ENCODE peak calls at places on chromosomes 13 and 19, in six cellular contexts. One of them, this sample, is unnamed.

GRCh38 chr19:40745402-40745780 is 4.9 kb downstream of the ACTMAP start:
- DNase-seq in keratinocyte: no peak
- DNase-seq in EL: peak; percentile 72
- DNase-seq in astrocyte of the hippocampus: peak; percentile 51
- DNase-seq in activated gamma-delta T cell treated with anti-CD3 and anti-CD28 coated beads, Interleukin-2, amount 50 U/mL, for 16 hours: no peak
- DNase-seq in fibroblast of mammary gland: peak; percentile 51
- DNase-seq in this sample: peak; percentile 77

GRCh38 chr19:11479470-11480080 is 1.3 kb downstream of the ELAVL3 start:
- DNase-seq in astrocyte of the hippocampus: peak; percentile 48
- DNase-seq in EL: no peak
- DNase-seq in fibroblast of mammary gland: peak; percentile 30
- DNase-seq in keratinocyte: no peak
- DNase-seq in activated gamma-delta T cell treated with anti-CD3 and anti-CD28 coated beads, Interleukin-2, amount 50 U/mL, for 16 hours: no peak
- DNase-seq in this sample: no peak

GRCh38 chr13:109577191-109577700 is 209.1 kb downstream of the IRS2 start:
- DNase-seq in astrocyte of the hippocampus: no peak
- DNase-seq in activated gamma-delta T cell treated with anti-CD3 and anti-CD28 coated beads, Interleukin-2, amount 50 U/mL, for 16 hours: no peak
- DNase-seq in EL: no peak
- DNase-seq in fibroblast of mammary gland: no peak
- DNase-seq in keratinocyte: no peak
- DNase-seq in this sample: no peak

GRCh38 chr13:85549819-85550218 is 249.4 kb downstream of the SLITRK6 start:
- DNase-seq in keratinocyte: no peak
- DNase-seq in activated gamma-delta T cell treated with anti-CD3 and anti-CD28 coated beads, Interleukin-2, amount 50 U/mL, for 16 hours: no peak
- DNase-seq in astrocyte of the hippocampus: no peak
- DNase-seq in fibroblast of mammary gland: no peak
- DNase-seq in EL: no peak
- DNase-seq in this sample: no peak

GRCh38 chr19:55146078-55146647 is 2.8 kb downstream of the TNNT1 start:
- DNase-seq in fibroblast of mammary gland: peak; percentile 26
- DNase-seq in keratinocyte: no peak
- DNase-seq in activated gamma-delta T cell treated with anti-CD3 and anti-CD28 coated beads, Interleukin-2, amount 50 U/mL, for 16 hours: no peak
- DNase-seq in EL: peak; percentile 55
- DNase-seq in astrocyte of the hippocampus: peak; percentile 22
- DNase-seq in this sample: no peak

GRCh38 chr19:31146546-31147183 is 202.6 kb downstream of the TSHZ3 start:
- DNase-seq in astrocyte of the hippocampus: no peak
- DNase-seq in fibroblast of mammary gland: peak; percentile 55
- DNase-seq in EL: no peak
- DNase-seq in keratinocyte: peak; percentile 58
- DNase-seq in activated gamma-delta T cell treated with anti-CD3 and anti-CD28 coated beads, Interleukin-2, amount 50 U/mL, for 16 hours: no peak
- DNase-seq in this sample: no peak

GRCh38 chr13:42930136-42930535 is 61.9 kb downstream of the EPSTI1 start:
- DNase-seq in keratinocyte: no peak
- DNase-seq in activated gamma-delta T cell treated with anti-CD3 and anti-CD28 coated beads, Interleukin-2, amount 50 U/mL, for 16 hours: no peak
- DNase-seq in fibroblast of mammary gland: no peak
- DNase-seq in astrocyte of the hippocampus: no peak
- DNase-seq in EL: no peak
- DNase-seq in this sample: no peak

GRCh38 chr19:18119243-18120105 is 21.9 kb downstream of the MAST3 start:
- DNase-seq in astrocyte of the hippocampus: no peak
- DNase-seq in keratinocyte: no peak
- DNase-seq in EL: no peak
- DNase-seq in activated gamma-delta T cell treated with anti-CD3 and anti-CD28 coated beads, Interleukin-2, amount 50 U/mL, for 16 hours: no peak
- DNase-seq in fibroblast of mammary gland: no peak
- DNase-seq in this sample: no peak

GRCh38 chr13:31119526-31119925 is 42.2 kb downstream of the HSPH1 start:
- DNase-seq in EL: no peak
- DNase-seq in keratinocyte: no peak
- DNase-seq in astrocyte of the hippocampus: no peak
- DNase-seq in fibroblast of mammary gland: no peak
- DNase-seq in activated gamma-delta T cell treated with anti-CD3 and anti-CD28 coated beads, Interleukin-2, amount 50 U/mL, for 16 hours: no peak
- DNase-seq in this sample: no peak

GRCh38 chr19:33298146-33298911 is 4.0 kb downstream of the CEBPA start:
- DNase-seq in EL: no peak
- DNase-seq in keratinocyte: no peak
- DNase-seq in activated gamma-delta T cell treated with anti-CD3 and anti-CD28 coated beads, Interleukin-2, amount 50 U/mL, for 16 hours: no peak
- DNase-seq in astrocyte of the hippocampus: no peak
- DNase-seq in fibroblast of mammary gland: no peak
- DNase-seq in this sample: no peak

GRCh38 chr19:18809149-18809978 is 18.3 kb upstream of the COMP start:
- DNase-seq in fibroblast of mammary gland: peak; percentile 89
- DNase-seq in activated gamma-delta T cell treated with anti-CD3 and anti-CD28 coated beads, Interleukin-2, amount 50 U/mL, for 16 hours: no peak
- DNase-seq in astrocyte of the hippocampus: no peak
- DNase-seq in EL: peak; percentile 78
- DNase-seq in keratinocyte: no peak
- DNase-seq in this sample: peak; percentile 41

This sample was measured in renal cortical epithelial cell.